ENCODE peak calls at places on chromosomes 7 and 10, in seven cellular contexts. D is nephron progenitor cell, W is immature natural killer cell, A is nucleus accumbens, P is OCI-M1, O is posterior cingulate gyrus, Y is mesenteric fat pad. J is an unnamed sample.

GRCh38 chr10:62230344-62231138 is 38.1 kb downstream of the RTKN2 start:
- DNase-seq in A (no peak), O (no peak), P (no peak), W (no peak), D (no peak), Y (no peak), J (no peak)

GRCh38 chr7:37031571-37032257 is 307.4 kb upstream of the AOAH start:
- DNase-seq in P (no peak), W (no peak), O (no peak), Y (no peak), A (peak; percentile 57), D (no peak), J (peak; percentile 88)

GRCh38 chr10:81570878-81571794 is 303.9 kb upstream of the NRG3 start:
- DNase-seq in Y (no peak), A (no peak), O (no peak), D (no peak), P (no peak), W (no peak), J (no peak)

GRCh38 chr7:130865408-130866236 is 131.6 kb upstream of the KLF14 start:
- DNase-seq in W (no peak), D (peak; percentile 51), O (no peak), P (peak; percentile 42), Y (no peak), A (no peak), J (no peak)

GRCh38 chr10:15045380-15045779 is 1.6 kb downstream of the OLAH start:
- DNase-seq in D (no peak), W (no peak), Y (no peak), P (no peak), A (no peak), O (no peak), J (no peak)

GRCh38 chr10:100509241-100509640 is 10.4 kb downstream of the SEC31B start:
- DNase-seq in A (no peak), D (no peak), W (no peak), Y (no peak), P (peak; percentile 59), O (no peak), J (no peak)

GRCh38 chr10:125116041-125116649 is 44.2 kb downstream of the CTBP2 start:
- DNase-seq in P (no peak), D (no peak), A (no peak), Y (no peak), W (no peak), O (no peak), J (no peak)

GRCh38 chr7:28937103-28937502 is 21.0 kb downstream of the TRIL start:
- DNase-seq in P (no peak), A (no peak), Y (no peak), O (no peak), W (no peak), D (no peak), J (no peak)

GRCh38 chr10:42871823-42872222 is 89.2 kb downstream of the BMS1 start:
- DNase-seq in A (no peak), P (no peak), D (no peak), O (no peak), W (no peak), Y (no peak), J (no peak)

GRCh38 chr7:105677803-105678583 is 96.7 kb upstream of the EFCAB10 start:
- DNase-seq in A (no peak), W (peak; percentile 40), D (no peak), Y (no peak), O (no peak), P (peak; percentile 60), J (no peak)

GRCh38 chr7:84674236-84674913 is 479.8 kb upstream of the SEMA3A start:
- DNase-seq in D (no peak), A (no peak), W (no peak), O (no peak), Y (no peak), P (peak; percentile 61), J (no peak)

GRCh38 chr10:77661100-77661499 is 23.5 kb upstream of the KCNMA1 start:
- DNase-seq in D (peak; percentile 33), O (no peak), W (no peak), P (no peak), Y (no peak), A (no peak), J (no peak)

GRCh38 chr10:60048146-60048545 is 141.8 kb upstream of the CCDC6 start:
- DNase-seq in O (no peak), P (peak; percentile 25), D (peak; percentile 10), A (no peak), Y (no peak), W (no peak), J (no peak)

GRCh38 chr10:66931949-66932343 is 6.1 kb downstream of the LRRTM3 start:
- DNase-seq in O (no peak), W (no peak), A (peak; percentile 59), P (no peak), D (peak; percentile 6), Y (no peak), J (no peak)

GRCh38 chr10:99389721-99390480 is 40.5 kb downstream of the GOT1 start:
- DNase-seq in O (no peak), D (no peak), A (no peak), P (no peak), Y (no peak), W (no peak), J (no peak)

GRCh38 chr10:100826661-100826982 is 81.2 kb downstream of the PAX2 start:
- DNase-seq in D (no peak), P (no peak), O (no peak), A (no peak), Y (no peak), W (no peak), J (no peak)

GRCh38 chr10:14880201-14880600 is 1.5 kb downstream of the SUV39H2 start:
- DNase-seq in A (no peak), Y (no peak), P (peak; percentile 26), D (no peak), O (no peak), W (no peak), J (no peak)

GRCh38 chr7:133921635-133922182 is 205.4 kb upstream of the LRGUK start:
- DNase-seq in D (no peak), P (no peak), Y (no peak), O (no peak), A (no peak), W (no peak), J (no peak)

GRCh38 chr7:48168159-48168558 is 3.1 kb upstream of the ABCA13 start:
- DNase-seq in O (no peak), D (no peak), W (no peak), A (no peak), Y (no peak), P (peak; percentile 1), J (no peak)

GRCh38 chr7:55478700-55479099 is 93.6 kb downstream of the VOPP1 start:
- DNase-seq in O (no peak), P (peak; percentile 0), D (no peak), Y (no peak), W (no peak), A (no peak), J (peak; percentile 28)

GRCh38 chr7:1019789-1020610 is 24.3 kb upstream of the GPR146 start:
- DNase-seq in A (no peak), Y (no peak), D (no peak), P (no peak), W (no peak), O (no peak), J (no peak)

GRCh38 chr10:21402606-21403083 is 122.8 kb downstream of the SKIDA1 start:
- DNase-seq in O (no peak), A (no peak), W (no peak), D (no peak), P (no peak), Y (no peak), J (no peak)

GRCh38 chr10:79264942-79265341 is 82.3 kb upstream of the PPIF start:
- DNase-seq in O (no peak), W (no peak), P (no peak), A (no peak), D (no peak), Y (no peak), J (no peak)

GRCh38 chr10:92629945-92630344 is 37.0 kb downstream of the KIF11 start:
- DNase-seq in O (no peak), A (no peak), D (no peak), Y (no peak), P (no peak), W (no peak), J (no peak)

GRCh38 chr7:24952464-24952863 is 27.5 kb downstream of the OSBPL3 start:
- DNase-seq in P (no peak), O (no peak), Y (no peak), A (no peak), W (no peak), D (no peak), J (no peak)

GRCh38 chr7:32893225-32893560 is 1.6 kb upstream of the KBTBD2 start:
- DNase-seq in Y (no peak), P (no peak), A (no peak), D (no peak), O (no peak), W (no peak), J (no peak)

GRCh38 chr10:62183857-62184805 is 84.5 kb downstream of the RTKN2 start:
- DNase-seq in P (no peak), D (no peak), Y (no peak), A (no peak), O (no peak), W (no peak), J (no peak)

GRCh38 chr10:108783897-108784296 is 1139.4 kb downstream of the XPNPEP1 start:
- DNase-seq in P (peak; percentile 84), D (peak; percentile 11), W (no peak), Y (no peak), O (no peak), A (no peak), J (no peak)

GRCh38 chr7:94008537-94008936 is 4.4 kb upstream of the BET1 start:
- DNase-seq in Y (no peak), O (no peak), W (no peak), A (no peak), D (no peak), P (no peak), J (no peak)

GRCh38 chr7:1271046-1271445 is 38.4 kb downstream of the UNCX start:
- DNase-seq in O (peak; percentile 19), P (no peak), Y (no peak), D (no peak), W (no peak), A (no peak), J (no peak)

GRCh38 chr7:102933763-102934162 is 21.0 kb downstream of the LRRC17 start:
- DNase-seq in P (no peak), D (peak; percentile 36), Y (no peak), O (no peak), A (no peak), W (no peak), J (peak; percentile 90)

GRCh38 chr7:5354460-5355279 is 69.0 kb downstream of the TNRC18 start:
- DNase-seq in A (no peak), W (peak; percentile 74), P (no peak), O (no peak), D (no peak), Y (no peak), J (no peak)

GRCh38 chr7:73978681-73979563 is 49.1 kb upstream of the ELN start:
- DNase-seq in P (peak; percentile 80), D (peak; percentile 51), A (no peak), Y (peak; percentile 80), O (no peak), W (no peak), J (peak; percentile 68)

GRCh38 chr10:52526251-52526823 is 212.3 kb downstream of the DKK1 start:
- DNase-seq in W (no peak), O (no peak), D (no peak), Y (no peak), P (no peak), A (no peak), J (no peak)

GRCh38 chr7:158584392-158584791 is 3.2 kb downstream of the PTPRN2 start:
- DNase-seq in Y (no peak), D (no peak), A (no peak), O (no peak), W (no peak), P (no peak), J (no peak)

GRCh38 chr7:123440202-123440601 is 94.2 kb downstream of the IQUB start:
- DNase-seq in O (no peak), P (no peak), D (no peak), W (no peak), A (no peak), Y (no peak), J (no peak)

GRCh38 chr7:78576196-78576595 is 777.6 kb downstream of the PHTF2 start:
- DNase-seq in Y (no peak), W (no peak), O (no peak), D (peak; percentile 4), A (no peak), P (no peak), J (no peak)

GRCh38 chr10:98676895-98677294 is 230.2 kb upstream of the HPS1 start:
- DNase-seq in D (no peak), P (peak; percentile 69), Y (no peak), A (no peak), W (no peak), O (no peak), J (no peak)

J was measured in coronary artery.